ENCODE peak calls at places on chromosome 5, in four cellular contexts. W is HepG2, L is HCT116, S is H1. H is an unnamed sample.

GRCh38 chr5:25568989-25569625 is 924.3 kb upstream of the CDH10 start:
- DNase-seq in W (no peak), L (no peak), S (no peak), H (peak)

GRCh38 chr5:150599917-150600511 is 40.4 kb upstream of the SYNPO start:
- DNase-seq in W (no peak), L (no peak), S (no peak), H (no peak)

GRCh38 chr5:169574147-169574646 is 9.4 kb upstream of the SPDL1 start:
- DNase-seq in W (no peak), L (no peak), S (no peak), H (no peak)

GRCh38 chr5:146051678-146052077 is 53.7 kb downstream of the PLAC8L1 start:
- DNase-seq in W (no peak), L (no peak), S (no peak), H (no peak)

GRCh38 chr5:137252513-137252912 is 246.6 kb downstream of the SPOCK1 start:
- DNase-seq in W (no peak), L (no peak), S (no peak), H (no peak)

GRCh38 chr5:73655521-73656160 is 29.6 kb downstream of the ARHGEF28 start:
- DNase-seq in W (no peak), L (no peak), S (no peak), H (no peak)

GRCh38 chr5:162496080-162496808 is 428.7 kb downstream of the GABRG2 start:
- DNase-seq in W (no peak), L (no peak), S (no peak), H (no peak)

GRCh38 chr5:143041-143440 is 48.3 kb upstream of the LRRC14B start:
- DNase-seq in W (no peak), L (no peak), S (no peak), H (no peak)

GRCh38 chr5:119655081-119655480 is 25.7 kb downstream of the FAM170A start:
- DNase-seq in W (no peak), L (no peak), S (no peak), H (no peak)

GRCh38 chr5:1310118-1310517 is 15.2 kb upstream of the TERT start:
- DNase-seq in W (no peak), L (no peak), S (no peak), H (no peak)

GRCh38 chr5:138623053-138623452 is 47.9 kb upstream of the HSPA9 start:
- DNase-seq in W (no peak), L (no peak), S (no peak), H (no peak)

GRCh38 chr5:141603912-141604311 is 14.9 kb downstream of the DIAPH1 start:
- DNase-seq in W (no peak), L (no peak), S (no peak), H (no peak)

GRCh38 chr5:96968074-96968473 is 32.2 kb downstream of the LNPEP start:
- DNase-seq in W (peak), L (peak), S (no peak), H (no peak)

GRCh38 chr5:61254969-61255555 is 77.0 kb upstream of the ZSWIM6 start:
- DNase-seq in W (no peak), L (no peak), S (no peak), H (no peak)

GRCh38 chr5:178115136-178115834 is 2.0 kb downstream of the N4BP3 start:
- DNase-seq in W (no peak), L (no peak), S (peak), H (no peak)

GRCh38 chr5:14267166-14267838 is 124.2 kb downstream of the TRIO start:
- DNase-seq in W (peak), L (no peak), S (no peak), H (peak)

GRCh38 chr5:128446-128845 is 36.5 kb downstream of the PLEKHG4B start:
- DNase-seq in W (no peak), L (no peak), S (no peak), H (no peak)

GRCh38 chr5:179128976-179129375 is 68.8 kb downstream of the ZNF354C start:
- DNase-seq in W (no peak), L (no peak), S (no peak), H (no peak)

GRCh38 chr5:174599992-174600391 is 124.4 kb upstream of the MSX2 start:
- DNase-seq in W (no peak), L (no peak), S (peak), H (no peak)

GRCh38 chr5:51302358-51302757 is 80.9 kb upstream of the ISL1 start:
- DNase-seq in W (no peak), L (no peak), S (no peak), H (no peak)

DNA sequence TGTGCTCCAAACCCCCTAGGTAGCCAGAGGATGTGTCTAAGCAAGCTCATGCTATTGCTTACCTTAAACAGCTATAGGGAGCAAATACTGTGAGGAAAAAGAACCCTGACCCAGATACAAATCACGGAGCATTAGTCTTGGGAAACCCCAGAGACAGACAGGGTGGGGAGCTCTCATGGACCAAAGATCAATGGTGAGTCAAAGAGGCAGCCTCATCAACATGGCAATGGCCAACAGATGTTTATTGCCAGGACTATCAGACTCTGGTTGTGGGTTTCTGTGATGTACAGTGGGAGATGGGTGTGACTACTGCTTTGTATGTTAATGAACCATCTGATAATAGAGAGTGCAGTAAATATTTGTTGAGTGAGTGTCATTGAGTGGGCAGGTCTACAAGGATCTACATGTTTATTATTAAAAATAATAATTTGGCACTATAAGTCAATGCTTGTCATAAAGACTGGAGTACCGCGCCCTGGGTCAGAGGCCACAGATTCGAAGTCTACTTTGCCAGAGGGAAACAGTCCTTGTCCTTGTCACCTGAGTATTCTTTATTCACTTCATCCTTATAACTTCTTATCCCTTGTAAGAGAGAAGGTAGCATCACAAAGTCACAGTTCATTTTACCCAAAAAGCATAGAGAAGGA is 56.5 kb upstream of the RAI14 start:
- DNase-seq in W (peak), L (no peak), S (no peak), H (no peak)
- TF ChIP-seq FOSL1 in W (no peak), L (no peak), S (no peak), H (no peak)

GRCh38 chr5:87954121-87954520 is 314.5 kb downstream of the TMEM161B start:
- DNase-seq in W (no peak), L (no peak), S (no peak), H (no peak)

GRCh38 chr5:87944553-87945320 is 323.9 kb downstream of the TMEM161B start:
- DNase-seq in W (no peak), L (no peak), S (peak), H (no peak)

GRCh38 chr5:87951661-87952060 is 317.0 kb downstream of the TMEM161B start:
- DNase-seq in W (no peak), L (no peak), S (no peak), H (no peak)

GRCh38 chr5:87949665-87950640 is 318.7 kb downstream of the TMEM161B start:
- DNase-seq in W (no peak), L (no peak), S (no peak), H (no peak)
- TF ChIP-seq FOSL1 in W (no peak), L (no peak), S (no peak), H (no peak)

GRCh38 chr5:41503321-41503720 is 7.1 kb downstream of the PLCXD3 start:
- DNase-seq in W (no peak), L (no peak), S (no peak), H (no peak)
- TF ChIP-seq FOSL1 in W (no peak), L (no peak), S (no peak), H (no peak)

GRCh38 chr5:88881566-88881965 is 1.4 kb downstream of the MEF2C start:
- DNase-seq in W (no peak), L (no peak), S (no peak), H (no peak)
- TF ChIP-seq FOSL1 in W (no peak), L (no peak), S (no peak), H (no peak)

GRCh38 chr5:86894006-86894560 is 276.3 kb downstream of the COX7C start:
- DNase-seq in W (no peak), L (no peak), S (no peak), H (no peak)
- TF ChIP-seq FOSL1 in W (no peak), L (no peak), S (no peak), H (no peak)

H was measured in K562.